ENCODE peak calls at places on chromosomes 3 and 15, in ten cellular contexts. G is stimulated activated naive B cell treated with anti-CD40 and anti-IgM and Interleukin-4, amounts not matched to agents 10 μg/mL and 1 μg/mL and 100 μg/mL, for 72 hours; K is activated CD4-positive, CD25-positive, alpha-beta regulatory T cell treated with anti-CD3 and anti-CD28 coated beads, Interleukin-2, amount 50 U/mL, for 72 hours; J is putamen; O is amniotic epithelial cell; Q is neural crest cell; P is HEK293T; E is hepatic stellate cell; S is posterior vena cava; A is EL. L is an unnamed sample.

GRCh38 chr15:45320581-45320980 is 57.8 kb downstream of the GATM start:
- DNase-seq in G (no peak), K (no peak), J (peak), O (no peak), Q (no peak), P (no peak), E (no peak), S (no peak), A (no peak), L (no peak)

GRCh38 chr3:46006646-46007045 is 11.0 kb upstream of the FYCO1 start:
- DNase-seq in G (no peak), K (no peak), J (no peak), O (peak), Q (no peak), P (no peak), E (peak), S (no peak), A (peak), L (no peak)

GRCh38 chr3:19029837-19030835 is 118.2 kb upstream of the KCNH8 start:
- DNase-seq in G (no peak), K (no peak), J (no peak), O (no peak), Q (no peak), P (no peak), E (no peak), S (no peak), A (no peak), L (no peak)

GRCh38 chr3:66136597-66136996 is 84.2 kb upstream of the SLC25A26 start:
- DNase-seq in G (no peak), K (no peak), J (no peak), O (no peak), Q (no peak), P (no peak), E (no peak), S (no peak), A (no peak), L (no peak)

GRCh38 chr15:71303977-71304376 is 188.7 kb downstream of the THSD4 start:
- DNase-seq in G (no peak), K (no peak), J (no peak), O (no peak), Q (no peak), P (no peak), E (no peak), S (no peak), A (no peak), L (no peak)

GRCh38 chr3:36909666-36910065 is 35.2 kb downstream of the TRANK1 start:
- DNase-seq in G (no peak), K (no peak), J (no peak), O (no peak), Q (no peak), P (no peak), E (no peak), S (no peak), A (no peak), L (no peak)

GRCh38 chr15:96804754-96805153 is 474.3 kb downstream of the NR2F2 start:
- DNase-seq in G (no peak), K (no peak), J (no peak), O (no peak), Q (no peak), P (no peak), E (no peak), S (no peak), A (no peak), L (no peak)

GRCh38 chr3:346186-346585 is 149.6 kb downstream of the CHL1 start:
- DNase-seq in G (no peak), K (no peak), J (no peak), O (no peak), Q (no peak), P (no peak), E (no peak), S (no peak), A (no peak), L (no peak)

GRCh38 chr3:132726341-132726823 is 4.2 kb upstream of the NPHP3 start:
- DNase-seq in G (no peak), K (no peak), J (peak), O (peak), Q (no peak), P (peak), E (no peak), S (no peak), A (peak), L (peak)

GRCh38 chr3:23676093-23676492 is 129.7 kb upstream of the UBE2E1 start:
- DNase-seq in G (no peak), K (no peak), J (no peak), O (peak), Q (no peak), P (no peak), E (peak), S (no peak), A (peak), L (no peak)

GRCh38 chr3:108406661-108407206 is 103.7 kb downstream of the MYH15 start:
- DNase-seq in G (peak), K (no peak), J (peak), O (no peak), Q (peak), P (peak), E (peak), S (no peak), A (peak), L (no peak)

GRCh38 chr3:186821429-186822367 is 15.4 kb upstream of the RFC4 start:
- DNase-seq in G (no peak), K (no peak), J (no peak), O (peak), Q (no peak), P (no peak), E (peak), S (no peak), A (peak), L (peak)

GRCh38 chr3:176967525-176967924 is 229.8 kb downstream of the TBL1XR1 start:
- DNase-seq in G (no peak), K (no peak), J (no peak), O (peak), Q (no peak), P (no peak), E (no peak), S (no peak), A (peak), L (no peak)

GRCh38 chr15:65377105-65377975 is 462 bp downstream of the IGDCC3 start:
- DNase-seq in G (no peak), K (no peak), J (no peak), O (no peak), Q (peak), P (peak), E (peak), S (peak), A (peak), L (no peak)

GRCh38 chr3:143653493-143653892 is 194.8 kb downstream of the SLC9A9 start:
- DNase-seq in G (no peak), K (no peak), J (no peak), O (peak), Q (no peak), P (no peak), E (no peak), S (no peak), A (no peak), L (no peak)

GRCh38 chr3:67361770-67362169 is 292.6 kb downstream of the SUCLG2 start:
- DNase-seq in G (no peak), K (no peak), J (no peak), O (peak), Q (no peak), P (no peak), E (no peak), S (no peak), A (no peak), L (no peak)

GRCh38 chr3:47495111-47495510 is 18.4 kb downstream of the ELP6 start:
- DNase-seq in G (no peak), K (no peak), J (no peak), O (no peak), Q (no peak), P (no peak), E (no peak), S (peak), A (no peak), L (no peak)

GRCh38 chr15:37100109-37100873 is at the start of gene MEIS2:
- DNase-seq in G (peak), K (peak), J (peak), O (peak), Q (peak), P (peak), E (peak), S (peak), A (peak), L (peak)

GRCh38 chr3:52347716-52348635 is 31.9 kb downstream of the DNAH1 start:
- DNase-seq in G (no peak), K (no peak), J (no peak), O (no peak), Q (no peak), P (no peak), E (no peak), S (peak), A (no peak), L (no peak)

GRCh38 chr15:58138106-58138505 is at the start of gene AQP9:
- DNase-seq in G (no peak), K (no peak), J (peak), O (no peak), Q (no peak), P (no peak), E (no peak), S (no peak), A (no peak), L (no peak)

GRCh38 chr3:171791695-171792082 is 18.6 kb downstream of the PLD1 start:
- DNase-seq in G (no peak), K (no peak), J (no peak), O (peak), Q (no peak), P (no peak), E (no peak), S (no peak), A (peak), L (peak)

GRCh38 chr3:160259589-160259988 is 34.4 kb downstream of the C3orf80 start:
- DNase-seq in G (no peak), K (no peak), J (no peak), O (no peak), Q (no peak), P (no peak), E (no peak), S (no peak), A (no peak), L (no peak)

GRCh38 chr15:52778457-52778856 is 11.7 kb downstream of the ONECUT1 start:
- DNase-seq in G (no peak), K (no peak), J (no peak), O (no peak), Q (no peak), P (no peak), E (no peak), S (no peak), A (no peak), L (no peak)

L was measured in kidney glomerular epithelial cell.